ENCODE peak calls at places on chromosome 6, in ten cellular contexts. One of them, this sample, is unnamed.

GRCh38 chr6:132669690-132670291 is 10.8 kb upstream of the TAAR1 start:
- DNase-seq in IMR-90: peak; percentile 54
- DNase-seq in stomach: no peak
- DNase-seq in CD8-positive, alpha-beta memory T cell: peak; percentile 24
- DNase-seq in uterus: no peak
- DNase-seq in pancreas: no peak
- DNase-seq in AG09309: no peak
- DNase-seq in bronchial epithelial cell: peak; percentile 60
- DNase-seq in transverse colon: no peak
- DNase-seq in PC-3: peak; percentile 64
- DNase-seq in this sample: no peak

GRCh38 chr6:71394001-71394432 is 105.4 kb downstream of the OGFRL1 start:
- DNase-seq in IMR-90: peak; percentile 63
- DNase-seq in stomach: no peak
- DNase-seq in CD8-positive, alpha-beta memory T cell: no peak
- DNase-seq in uterus: no peak
- DNase-seq in pancreas: no peak
- DNase-seq in AG09309: no peak
- DNase-seq in bronchial epithelial cell: peak; percentile 71
- DNase-seq in transverse colon: no peak
- DNase-seq in PC-3: peak; percentile 50
- DNase-seq in this sample: no peak

GRCh38 chr6:1436334-1437306 is 47.2 kb downstream of the FOXF2 start:
- DNase-seq in IMR-90: peak; percentile 72
- DNase-seq in stomach: peak; percentile 33
- DNase-seq in CD8-positive, alpha-beta memory T cell: peak; percentile 29
- DNase-seq in uterus: no peak
- DNase-seq in pancreas: no peak
- DNase-seq in AG09309: peak; percentile 35
- DNase-seq in bronchial epithelial cell: peak; percentile 61
- DNase-seq in transverse colon: peak; percentile 31
- DNase-seq in PC-3: peak; percentile 92
- DNase-seq in this sample: peak; percentile 25

GRCh38 chr6:6834356-6835342 is 246.1 kb downstream of the LY86 start:
- DNase-seq in IMR-90: no peak
- DNase-seq in stomach: no peak
- DNase-seq in CD8-positive, alpha-beta memory T cell: no peak
- DNase-seq in uterus: no peak
- DNase-seq in pancreas: no peak
- DNase-seq in AG09309: no peak
- DNase-seq in bronchial epithelial cell: peak; percentile 81
- DNase-seq in transverse colon: no peak
- DNase-seq in PC-3: peak; percentile 51
- DNase-seq in this sample: no peak

GRCh38 chr6:131657630-131658111 is 20.6 kb downstream of the ENPP3 start:
- DNase-seq in IMR-90: peak; percentile 85
- DNase-seq in stomach: no peak
- DNase-seq in CD8-positive, alpha-beta memory T cell: no peak
- DNase-seq in uterus: no peak
- DNase-seq in pancreas: no peak
- DNase-seq in AG09309: peak; percentile 85
- DNase-seq in bronchial epithelial cell: no peak
- DNase-seq in transverse colon: no peak
- DNase-seq in PC-3: peak; percentile 54
- DNase-seq in this sample: no peak

GRCh38 chr6:166775180-166775922 is 148.3 kb upstream of the RPS6KA2 start:
- DNase-seq in IMR-90: peak; percentile 75
- DNase-seq in stomach: peak; percentile 65
- DNase-seq in CD8-positive, alpha-beta memory T cell: peak; percentile 59
- DNase-seq in uterus: peak; percentile 53
- DNase-seq in pancreas: no peak
- DNase-seq in AG09309: peak; percentile 28
- DNase-seq in bronchial epithelial cell: peak; percentile 63
- DNase-seq in transverse colon: peak; percentile 49
- DNase-seq in PC-3: peak; percentile 77
- DNase-seq in this sample: peak; percentile 31

GRCh38 chr6:110518281-110518623 is 41.8 kb upstream of the SLC22A16 start:
- DNase-seq in IMR-90: peak; percentile 29
- DNase-seq in stomach: no peak
- DNase-seq in CD8-positive, alpha-beta memory T cell: no peak
- DNase-seq in uterus: no peak
- DNase-seq in pancreas: no peak
- DNase-seq in AG09309: no peak
- DNase-seq in bronchial epithelial cell: no peak
- DNase-seq in transverse colon: no peak
- DNase-seq in PC-3: peak; percentile 46
- DNase-seq in this sample: no peak

GRCh38 chr6:134937426-134937825 is 12.5 kb downstream of the ALDH8A1 start:
- DNase-seq in IMR-90: peak; percentile 22
- DNase-seq in stomach: no peak
- DNase-seq in CD8-positive, alpha-beta memory T cell: no peak
- DNase-seq in uterus: no peak
- DNase-seq in pancreas: no peak
- DNase-seq in AG09309: peak; percentile 4
- DNase-seq in bronchial epithelial cell: no peak
- DNase-seq in transverse colon: no peak
- DNase-seq in PC-3: no peak
- DNase-seq in this sample: no peak

GRCh38 chr6:117264487-117265424 is 602 bp upstream of the VGLL2 start:
- DNase-seq in IMR-90: no peak
- DNase-seq in stomach: no peak
- DNase-seq in CD8-positive, alpha-beta memory T cell: no peak
- DNase-seq in uterus: no peak
- DNase-seq in pancreas: no peak
- DNase-seq in AG09309: no peak
- DNase-seq in bronchial epithelial cell: no peak
- DNase-seq in transverse colon: no peak
- DNase-seq in PC-3: no peak
- DNase-seq in this sample: no peak

GRCh38 chr6:79635179-79635578 is 4.0 kb downstream of the SH3BGRL2 start:
- DNase-seq in IMR-90: peak; percentile 65
- DNase-seq in stomach: no peak
- DNase-seq in CD8-positive, alpha-beta memory T cell: no peak
- DNase-seq in uterus: no peak
- DNase-seq in pancreas: no peak
- DNase-seq in AG09309: no peak
- DNase-seq in bronchial epithelial cell: peak; percentile 85
- DNase-seq in transverse colon: no peak
- DNase-seq in PC-3: peak; percentile 73
- DNase-seq in this sample: no peak

GRCh38 chr6:140546640-140547039 is 1172.2 kb upstream of the CITED2 start:
- DNase-seq in IMR-90: peak; percentile 58
- DNase-seq in stomach: no peak
- DNase-seq in CD8-positive, alpha-beta memory T cell: no peak
- DNase-seq in uterus: no peak
- DNase-seq in pancreas: no peak
- DNase-seq in AG09309: no peak
- DNase-seq in bronchial epithelial cell: peak; percentile 54
- DNase-seq in transverse colon: no peak
- DNase-seq in PC-3: peak; percentile 65
- DNase-seq in this sample: peak; percentile 13

GRCh38 chr6:41774841-41775240 is 4.9 kb downstream of the FRS3 start:
- DNase-seq in IMR-90: peak; percentile 65
- DNase-seq in stomach: no peak
- DNase-seq in CD8-positive, alpha-beta memory T cell: no peak
- DNase-seq in uterus: no peak
- DNase-seq in pancreas: no peak
- DNase-seq in AG09309: no peak
- DNase-seq in bronchial epithelial cell: no peak
- DNase-seq in transverse colon: no peak
- DNase-seq in PC-3: no peak
- DNase-seq in this sample: no peak

GRCh38 chr6:63805808-63806572 is 170.4 kb downstream of the PHF3 start:
- DNase-seq in IMR-90: peak; percentile 95
- DNase-seq in stomach: no peak
- DNase-seq in CD8-positive, alpha-beta memory T cell: no peak
- DNase-seq in uterus: no peak
- DNase-seq in pancreas: no peak
- DNase-seq in AG09309: peak; percentile 70
- DNase-seq in bronchial epithelial cell: peak; percentile 98
- DNase-seq in transverse colon: no peak
- DNase-seq in PC-3: peak; percentile 92
- DNase-seq in this sample: peak; percentile 86

GRCh38 chr6:44072959-44073611 is 54.2 kb downstream of the MRPL14 start:
- DNase-seq in IMR-90: peak; percentile 88
- DNase-seq in stomach: peak; percentile 78
- DNase-seq in CD8-positive, alpha-beta memory T cell: peak; percentile 68
- DNase-seq in uterus: peak; percentile 77
- DNase-seq in pancreas: peak; percentile 78
- DNase-seq in AG09309: no peak
- DNase-seq in bronchial epithelial cell: peak; percentile 67
- DNase-seq in transverse colon: peak; percentile 76
- DNase-seq in PC-3: peak; percentile 84
- DNase-seq in this sample: no peak

GRCh38 chr6:44075137-44076015 is 51.9 kb downstream of the MRPL14 start:
- DNase-seq in IMR-90: no peak
- DNase-seq in stomach: no peak
- DNase-seq in CD8-positive, alpha-beta memory T cell: no peak
- DNase-seq in uterus: no peak
- DNase-seq in pancreas: no peak
- DNase-seq in AG09309: no peak
- DNase-seq in bronchial epithelial cell: no peak
- DNase-seq in transverse colon: no peak
- DNase-seq in PC-3: no peak
- DNase-seq in this sample: no peak

GRCh38 chr6:44076016-44076365 is 51.3 kb downstream of the MRPL14 start:
- DNase-seq in IMR-90: no peak
- DNase-seq in stomach: no peak
- DNase-seq in CD8-positive, alpha-beta memory T cell: no peak
- DNase-seq in uterus: no peak
- DNase-seq in pancreas: no peak
- DNase-seq in AG09309: no peak
- DNase-seq in bronchial epithelial cell: no peak
- DNase-seq in transverse colon: no peak
- DNase-seq in PC-3: no peak
- DNase-seq in this sample: no peak

GRCh38 chr6:44073612-44074382 is 53.5 kb downstream of the MRPL14 start:
- DNase-seq in IMR-90: no peak
- DNase-seq in stomach: no peak
- DNase-seq in CD8-positive, alpha-beta memory T cell: no peak
- DNase-seq in uterus: no peak
- DNase-seq in pancreas: no peak
- DNase-seq in AG09309: no peak
- DNase-seq in bronchial epithelial cell: no peak
- DNase-seq in transverse colon: no peak
- DNase-seq in PC-3: no peak
- DNase-seq in this sample: no peak

GRCh38 chr6:44074383-44075136 is 52.7 kb downstream of the MRPL14 start:
- DNase-seq in IMR-90: peak; percentile 87
- DNase-seq in stomach: peak; percentile 74
- DNase-seq in CD8-positive, alpha-beta memory T cell: peak; percentile 56
- DNase-seq in uterus: peak; percentile 81
- DNase-seq in pancreas: peak; percentile 69
- DNase-seq in AG09309: no peak
- DNase-seq in bronchial epithelial cell: peak; percentile 66
- DNase-seq in transverse colon: peak; percentile 64
- DNase-seq in PC-3: peak; percentile 86
- DNase-seq in this sample: no peak
- H3K4me3 ChIP-seq in IMR-90: no peak overlapping the region
- H3K4me3 ChIP-seq in stomach: no peak overlapping the region
- H3K4me3 ChIP-seq in CD8-positive, alpha-beta memory T cell: peak overlapping the region; percentile 46
- H3K4me3 ChIP-seq in uterus: no peak overlapping the region
- H3K4me3 ChIP-seq in pancreas: no peak overlapping the region
- H3K4me3 ChIP-seq in AG09309: no peak overlapping the region
- H3K4me3 ChIP-seq in bronchial epithelial cell: no peak overlapping the region
- H3K4me3 ChIP-seq in transverse colon: peak overlapping the region; percentile 54
- H3K4me3 ChIP-seq in PC-3: no peak overlapping the region
- H3K4me3 ChIP-seq in this sample: no peak overlapping the region

DNA sequence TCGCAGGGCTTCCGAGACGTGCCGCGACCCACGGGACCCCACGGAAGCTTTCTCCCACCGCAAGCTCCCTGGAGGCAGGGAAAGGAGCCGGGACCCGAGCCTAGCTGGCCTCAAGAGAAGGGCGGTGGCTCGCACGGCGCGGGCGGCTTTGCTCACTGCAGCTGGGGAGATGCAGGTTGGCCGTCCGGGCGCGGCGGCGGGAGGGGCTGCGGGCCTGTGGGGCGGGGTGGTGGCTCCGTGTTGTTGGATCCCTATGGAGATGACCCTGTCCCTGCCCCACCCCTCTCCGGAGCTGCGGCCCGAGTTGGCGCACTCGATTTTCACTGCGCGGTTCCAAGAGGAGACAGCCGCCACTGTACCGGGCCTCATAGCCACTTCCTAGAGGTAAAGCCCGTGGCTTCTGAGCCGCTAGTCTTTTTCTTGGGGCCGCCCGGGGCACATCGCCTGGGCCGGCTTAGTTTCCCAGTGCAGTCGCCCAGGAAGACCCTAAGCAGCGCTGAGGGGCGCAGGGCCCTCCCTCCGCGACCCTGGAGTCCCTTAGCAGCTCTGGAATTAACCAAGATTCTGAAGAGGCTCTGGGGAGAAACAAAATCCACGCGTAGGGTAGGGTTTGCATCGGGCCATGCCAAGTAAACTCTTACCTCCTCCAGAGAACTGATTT is at the start of gene ECT2L:
- DNase-seq in IMR-90: no peak
- DNase-seq in stomach: peak; percentile 60
- DNase-seq in CD8-positive, alpha-beta memory T cell: no peak
- DNase-seq in uterus: peak; percentile 57
- DNase-seq in pancreas: peak; percentile 42
- DNase-seq in AG09309: no peak
- DNase-seq in bronchial epithelial cell: peak; percentile 49
- DNase-seq in transverse colon: peak; percentile 83
- DNase-seq in PC-3: no peak
- DNase-seq in this sample: no peak
- H3K4me3 ChIP-seq in IMR-90: no peak within 1 kb of the TSS
- H3K4me3 ChIP-seq in stomach: peak within 1 kb of the TSS; percentile 32
- H3K4me3 ChIP-seq in CD8-positive, alpha-beta memory T cell: no peak within 1 kb of the TSS
- H3K4me3 ChIP-seq in uterus: peak within 1 kb of the TSS; percentile 9
- H3K4me3 ChIP-seq in pancreas: no peak within 1 kb of the TSS
- H3K4me3 ChIP-seq in AG09309: peak within 1 kb of the TSS; percentile 19
- H3K4me3 ChIP-seq in bronchial epithelial cell: peak within 1 kb of the TSS; percentile 26
- H3K4me3 ChIP-seq in transverse colon: peak within 1 kb of the TSS; percentile 55
- H3K4me3 ChIP-seq in PC-3: no peak within 1 kb of the TSS
- H3K4me3 ChIP-seq in this sample: peak within 1 kb of the TSS; percentile 34

DNA sequence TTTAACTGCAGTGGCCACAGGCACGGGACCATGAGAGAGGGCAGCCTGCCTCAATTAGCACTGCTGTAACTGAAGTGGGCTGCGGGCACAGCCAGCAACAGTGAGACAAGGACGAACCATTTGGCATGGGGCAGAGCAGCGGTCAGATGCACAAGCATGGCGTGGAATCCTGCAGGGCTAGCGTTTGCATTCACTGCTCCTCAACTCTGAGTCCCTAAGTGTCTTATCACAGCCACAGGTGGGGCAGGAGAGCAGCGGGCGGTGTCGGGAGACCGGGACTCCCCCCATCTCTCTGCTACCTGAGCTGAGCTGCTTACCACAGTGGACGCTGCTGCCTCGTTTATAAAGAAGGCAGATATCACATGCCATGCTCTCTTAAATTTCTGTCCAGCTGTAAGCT is 31.3 kb upstream of the PDE10A start:
- DNase-seq in IMR-90: no peak
- DNase-seq in stomach: no peak
- DNase-seq in CD8-positive, alpha-beta memory T cell: no peak
- DNase-seq in uterus: no peak
- DNase-seq in pancreas: no peak
- DNase-seq in AG09309: no peak
- DNase-seq in bronchial epithelial cell: no peak
- DNase-seq in transverse colon: no peak
- DNase-seq in PC-3: no peak
- DNase-seq in this sample: no peak
- H3K4me3 ChIP-seq in IMR-90: no peak overlapping the region
- H3K4me3 ChIP-seq in stomach: no peak overlapping the region
- H3K4me3 ChIP-seq in CD8-positive, alpha-beta memory T cell: no peak overlapping the region
- H3K4me3 ChIP-seq in uterus: no peak overlapping the region
- H3K4me3 ChIP-seq in pancreas: no peak overlapping the region
- H3K4me3 ChIP-seq in AG09309: no peak overlapping the region
- H3K4me3 ChIP-seq in bronchial epithelial cell: no peak overlapping the region
- H3K4me3 ChIP-seq in transverse colon: no peak overlapping the region
- H3K4me3 ChIP-seq in PC-3: no peak overlapping the region
- H3K4me3 ChIP-seq in this sample: no peak overlapping the region

GRCh38 chr6:3990692-3991491 is 88.0 kb downstream of the FAM217A start:
- DNase-seq in IMR-90: peak; percentile 88
- DNase-seq in stomach: peak; percentile 88
- DNase-seq in CD8-positive, alpha-beta memory T cell: peak; percentile 42
- DNase-seq in uterus: peak; percentile 91
- DNase-seq in pancreas: peak; percentile 89
- DNase-seq in AG09309: peak; percentile 57
- DNase-seq in bronchial epithelial cell: peak; percentile 73
- DNase-seq in transverse colon: peak; percentile 87
- DNase-seq in PC-3: peak; percentile 91
- DNase-seq in this sample: peak; percentile 72
- H3K4me3 ChIP-seq in IMR-90: peak overlapping the region; percentile 5
- H3K4me3 ChIP-seq in stomach: peak overlapping the region; percentile 40
- H3K4me3 ChIP-seq in CD8-positive, alpha-beta memory T cell: no peak overlapping the region
- H3K4me3 ChIP-seq in uterus: peak overlapping the region; percentile 34
- H3K4me3 ChIP-seq in pancreas: no peak overlapping the region
- H3K4me3 ChIP-seq in AG09309: peak overlapping the region; percentile 6
- H3K4me3 ChIP-seq in bronchial epithelial cell: peak overlapping the region; percentile 7
- H3K4me3 ChIP-seq in transverse colon: peak overlapping the region; percentile 46
- H3K4me3 ChIP-seq in PC-3: peak overlapping the region; percentile 61
- H3K4me3 ChIP-seq in this sample: peak overlapping the region; percentile 26